ENCODE peak calls at places on chromosomes 5 and 9, in five cellular contexts. L is effector memory CD8-positive, alpha-beta T cell; Y is amniotic epithelial cell; C is germinal center; J is stimulated activated CD4-positive, alpha-beta T cell treated with anti-CD3 and anti-CD28 coated beads, Interleukin-12 subunit alpha, Interleukin-12 subunit beta, amount 100 ng/mL, for 4 hours. G is an unnamed sample.

GRCh38 chr9:119026120-119026519 is 343.1 kb downstream of the BRINP1 start:
- DNase-seq in L (no peak), Y (peak; percentile 12), C (no peak), J (no peak), G (no peak)

GRCh38 chr5:146068977-146069779 is 36.2 kb downstream of the PLAC8L1 start:
- DNase-seq in L (no peak), Y (no peak), C (no peak), J (no peak), G (no peak)

GRCh38 chr9:97387504-97387886 is 24.4 kb upstream of the TDRD7 start:
- DNase-seq in L (no peak), Y (no peak), C (no peak), J (no peak), G (no peak)

GRCh38 chr5:144815131-144815530 is 644.5 kb downstream of the KCTD16 start:
- DNase-seq in L (no peak), Y (no peak), C (no peak), J (no peak), G (no peak)

GRCh38 chr5:115543931-115544370 is 624 bp downstream of the FEM1C start:
- DNase-seq in L (peak; percentile 39), Y (peak; percentile 42), C (peak; percentile 36), J (peak; percentile 51), G (no peak)

GRCh38 chr9:6149315-6149714 is 66.3 kb upstream of the IL33 start:
- DNase-seq in L (no peak), Y (no peak), C (no peak), J (no peak), G (no peak)

GRCh38 chr5:77167695-77168111 is 42.8 kb upstream of the PDE8B start:
- DNase-seq in L (no peak), Y (peak; percentile 45), C (no peak), J (no peak), G (no peak)

GRCh38 chr5:15585128-15585527 is 85.1 kb downstream of the FBXL7 start:
- DNase-seq in L (no peak), Y (peak; percentile 24), C (no peak), J (no peak), G (no peak)

GRCh38 chr5:43019615-43020293 is 20.4 kb downstream of the ANXA2R start:
- DNase-seq in L (peak; percentile 80), Y (peak; percentile 81), C (peak; percentile 74), J (peak; percentile 67), G (peak; percentile 78)

GRCh38 chr9:127149463-127150390 is 27.3 kb upstream of the ANGPTL2 start:
- DNase-seq in L (no peak), Y (no peak), C (no peak), J (no peak), G (no peak)

GRCh38 chr9:93305497-93306020 is 121.6 kb downstream of the WNK2 start:
- DNase-seq in L (no peak), Y (no peak), C (no peak), J (no peak), G (no peak)

GRCh38 chr9:134154262-134154701 is 10.1 kb downstream of the RNU6ATAC start:
- DNase-seq in L (no peak), Y (no peak), C (no peak), J (no peak), G (no peak)

GRCh38 chr9:130305381-130305780 is 39.8 kb downstream of the HMCN2 start:
- DNase-seq in L (no peak), Y (no peak), C (no peak), J (no peak), G (no peak)

GRCh38 chr9:38081356-38082108 is 12.5 kb upstream of the SHB start:
- DNase-seq in L (no peak), Y (peak; percentile 61), C (no peak), J (no peak), G (no peak)

GRCh38 chr5:176535101-176535654 is 2.0 kb downstream of the RNF44 start:
- DNase-seq in L (peak; percentile 46), Y (no peak), C (peak; percentile 56), J (no peak), G (no peak)

GRCh38 chr5:10567181-10567591 is 3.3 kb downstream of the ANKRD33B start:
- DNase-seq in L (no peak), Y (peak; percentile 54), C (no peak), J (no peak), G (no peak)

GRCh38 chr5:159965031-159965837 is 43.7 kb upstream of the TTC1 start:
- DNase-seq in L (peak; percentile 18), Y (peak; percentile 55), C (peak; percentile 22), J (peak; percentile 15), G (no peak)

GRCh38 chr5:159504106-159504856 is 174.0 kb upstream of the IL12B start:
- DNase-seq in L (no peak), Y (peak; percentile 84), C (no peak), J (no peak), G (no peak)

GRCh38 chr5:43804041-43804440 is 201.1 kb downstream of the NNT start:
- DNase-seq in L (no peak), Y (peak; percentile 72), C (no peak), J (no peak), G (no peak)

GRCh38 chr9:80387828-80388227 is 816.1 kb downstream of the TLE4 start:
- DNase-seq in L (no peak), Y (no peak), C (no peak), J (no peak), G (no peak)

GRCh38 chr5:123717139-123717538 is 205.2 kb downstream of the CSNK1G3 start:
- DNase-seq in L (no peak), Y (peak; percentile 88), C (no peak), J (no peak), G (no peak)